ENCODE peak calls at places on chromosome 11, in four cellular contexts. One of them, this sample, is unnamed.

GRCh38 chr11:39809833-39810232 is 1649.6 kb downstream of the LRRC4C start:
- DNase-seq in stimulated activated CD4-positive, alpha-beta T cell treated with anti-CD3 and anti-CD28 coated beads, TNF-alpha, amount 100 ng/mL, for 4 hours: no peak
- DNase-seq in WERI-Rb-1: no peak
- DNase-seq in activated T-cell treated with anti-CD3 and anti-CD28 coated beads for 1 hour: no peak
- DNase-seq in this sample: no peak

GRCh38 chr11:69634590-69634989 is 6.4 kb upstream of the CCND1 start:
- DNase-seq in activated T-cell treated with anti-CD3 and anti-CD28 coated beads for 1 hour: no peak
- DNase-seq in stimulated activated CD4-positive, alpha-beta T cell treated with anti-CD3 and anti-CD28 coated beads, TNF-alpha, amount 100 ng/mL, for 4 hours: no peak
- DNase-seq in WERI-Rb-1: no peak
- DNase-seq in this sample: no peak

GRCh38 chr11:22703561-22703960 is 37.1 kb downstream of the GAS2 start:
- DNase-seq in WERI-Rb-1: no peak
- DNase-seq in stimulated activated CD4-positive, alpha-beta T cell treated with anti-CD3 and anti-CD28 coated beads, TNF-alpha, amount 100 ng/mL, for 4 hours: no peak
- DNase-seq in activated T-cell treated with anti-CD3 and anti-CD28 coated beads for 1 hour: no peak
- DNase-seq in this sample: no peak

GRCh38 chr11:113623114-113623513 is 83.0 kb downstream of the TMPRSS5 start:
- DNase-seq in WERI-Rb-1: no peak
- DNase-seq in activated T-cell treated with anti-CD3 and anti-CD28 coated beads for 1 hour: no peak
- DNase-seq in stimulated activated CD4-positive, alpha-beta T cell treated with anti-CD3 and anti-CD28 coated beads, TNF-alpha, amount 100 ng/mL, for 4 hours: no peak
- DNase-seq in this sample: no peak

GRCh38 chr11:43853766-43854165 is 26.9 kb upstream of the ALKBH3 start:
- DNase-seq in stimulated activated CD4-positive, alpha-beta T cell treated with anti-CD3 and anti-CD28 coated beads, TNF-alpha, amount 100 ng/mL, for 4 hours: no peak
- DNase-seq in WERI-Rb-1: no peak
- DNase-seq in activated T-cell treated with anti-CD3 and anti-CD28 coated beads for 1 hour: no peak
- DNase-seq in this sample: no peak

GRCh38 chr11:5251746-5252145 is 2.1 kb upstream of the HBG1 start:
- DNase-seq in WERI-Rb-1: no peak
- DNase-seq in activated T-cell treated with anti-CD3 and anti-CD28 coated beads for 1 hour: no peak
- DNase-seq in stimulated activated CD4-positive, alpha-beta T cell treated with anti-CD3 and anti-CD28 coated beads, TNF-alpha, amount 100 ng/mL, for 4 hours: no peak
- DNase-seq in this sample: no peak

GRCh38 chr11:57358543-57358961 is 20.4 kb downstream of the P2RX3 start:
- DNase-seq in activated T-cell treated with anti-CD3 and anti-CD28 coated beads for 1 hour: no peak
- DNase-seq in stimulated activated CD4-positive, alpha-beta T cell treated with anti-CD3 and anti-CD28 coated beads, TNF-alpha, amount 100 ng/mL, for 4 hours: no peak
- DNase-seq in WERI-Rb-1: no peak
- DNase-seq in this sample: no peak

GRCh38 chr11:130675456-130675855 is 227.0 kb downstream of the ADAMTS15 start:
- DNase-seq in WERI-Rb-1: peak; percentile 42
- DNase-seq in stimulated activated CD4-positive, alpha-beta T cell treated with anti-CD3 and anti-CD28 coated beads, TNF-alpha, amount 100 ng/mL, for 4 hours: no peak
- DNase-seq in activated T-cell treated with anti-CD3 and anti-CD28 coated beads for 1 hour: no peak
- DNase-seq in this sample: no peak

GRCh38 chr11:68191661-68192579 is 21.2 kb downstream of the KMT5B start:
- DNase-seq in activated T-cell treated with anti-CD3 and anti-CD28 coated beads for 1 hour: no peak
- DNase-seq in stimulated activated CD4-positive, alpha-beta T cell treated with anti-CD3 and anti-CD28 coated beads, TNF-alpha, amount 100 ng/mL, for 4 hours: no peak
- DNase-seq in WERI-Rb-1: no peak
- DNase-seq in this sample: no peak

GRCh38 chr11:33268945-33269567 is 11.9 kb downstream of the HIPK3 start:
- DNase-seq in activated T-cell treated with anti-CD3 and anti-CD28 coated beads for 1 hour: no peak
- DNase-seq in WERI-Rb-1: no peak
- DNase-seq in stimulated activated CD4-positive, alpha-beta T cell treated with anti-CD3 and anti-CD28 coated beads, TNF-alpha, amount 100 ng/mL, for 4 hours: no peak
- DNase-seq in this sample: no peak

GRCh38 chr11:2471804-2472096 is 26.9 kb downstream of the KCNQ1 start:
- DNase-seq in WERI-Rb-1: no peak
- DNase-seq in activated T-cell treated with anti-CD3 and anti-CD28 coated beads for 1 hour: no peak
- DNase-seq in stimulated activated CD4-positive, alpha-beta T cell treated with anti-CD3 and anti-CD28 coated beads, TNF-alpha, amount 100 ng/mL, for 4 hours: no peak
- DNase-seq in this sample: no peak

GRCh38 chr11:67674442-67674871 is at the start of gene ALDH3B2:
- DNase-seq in activated T-cell treated with anti-CD3 and anti-CD28 coated beads for 1 hour: no peak
- DNase-seq in WERI-Rb-1: no peak
- DNase-seq in stimulated activated CD4-positive, alpha-beta T cell treated with anti-CD3 and anti-CD28 coated beads, TNF-alpha, amount 100 ng/mL, for 4 hours: no peak
- DNase-seq in this sample: no peak

GRCh38 chr11:2565447-2566222 is 120.8 kb downstream of the KCNQ1 start:
- DNase-seq in stimulated activated CD4-positive, alpha-beta T cell treated with anti-CD3 and anti-CD28 coated beads, TNF-alpha, amount 100 ng/mL, for 4 hours: no peak
- DNase-seq in WERI-Rb-1: no peak
- DNase-seq in activated T-cell treated with anti-CD3 and anti-CD28 coated beads for 1 hour: no peak
- DNase-seq in this sample: no peak

GRCh38 chr11:24386551-24387404 is 110.1 kb upstream of the LUZP2 start:
- DNase-seq in stimulated activated CD4-positive, alpha-beta T cell treated with anti-CD3 and anti-CD28 coated beads, TNF-alpha, amount 100 ng/mL, for 4 hours: no peak
- DNase-seq in WERI-Rb-1: no peak
- DNase-seq in activated T-cell treated with anti-CD3 and anti-CD28 coated beads for 1 hour: no peak
- DNase-seq in this sample: no peak

GRCh38 chr11:126840201-126840886 is 160.2 kb downstream of the KIRREL3 start:
- DNase-seq in WERI-Rb-1: no peak
- DNase-seq in activated T-cell treated with anti-CD3 and anti-CD28 coated beads for 1 hour: no peak
- DNase-seq in stimulated activated CD4-positive, alpha-beta T cell treated with anti-CD3 and anti-CD28 coated beads, TNF-alpha, amount 100 ng/mL, for 4 hours: no peak
- DNase-seq in this sample: no peak

GRCh38 chr11:46353706-46354105 is 6.4 kb downstream of the DGKZ start:
- DNase-seq in WERI-Rb-1: no peak
- DNase-seq in activated T-cell treated with anti-CD3 and anti-CD28 coated beads for 1 hour: no peak
- DNase-seq in stimulated activated CD4-positive, alpha-beta T cell treated with anti-CD3 and anti-CD28 coated beads, TNF-alpha, amount 100 ng/mL, for 4 hours: peak; percentile 60
- DNase-seq in this sample: peak; percentile 36

GRCh38 chr11:6228520-6228919 is 5.9 kb downstream of the FHIP1B start:
- DNase-seq in activated T-cell treated with anti-CD3 and anti-CD28 coated beads for 1 hour: no peak
- DNase-seq in stimulated activated CD4-positive, alpha-beta T cell treated with anti-CD3 and anti-CD28 coated beads, TNF-alpha, amount 100 ng/mL, for 4 hours: no peak
- DNase-seq in WERI-Rb-1: no peak
- DNase-seq in this sample: no peak

GRCh38 chr11:13042873-13043338 is 33.8 kb downstream of the RASSF10 start:
- DNase-seq in activated T-cell treated with anti-CD3 and anti-CD28 coated beads for 1 hour: no peak
- DNase-seq in WERI-Rb-1: no peak
- DNase-seq in stimulated activated CD4-positive, alpha-beta T cell treated with anti-CD3 and anti-CD28 coated beads, TNF-alpha, amount 100 ng/mL, for 4 hours: no peak
- DNase-seq in this sample: no peak

GRCh38 chr11:65430406-65431217 is 8.0 kb downstream of the NEAT1 start:
- DNase-seq in WERI-Rb-1: no peak
- DNase-seq in stimulated activated CD4-positive, alpha-beta T cell treated with anti-CD3 and anti-CD28 coated beads, TNF-alpha, amount 100 ng/mL, for 4 hours: no peak
- DNase-seq in activated T-cell treated with anti-CD3 and anti-CD28 coated beads for 1 hour: no peak
- DNase-seq in this sample: no peak

GRCh38 chr11:30018443-30018842 is 1.6 kb upstream of the KCNA4 start:
- DNase-seq in WERI-Rb-1: no peak
- DNase-seq in activated T-cell treated with anti-CD3 and anti-CD28 coated beads for 1 hour: no peak
- DNase-seq in stimulated activated CD4-positive, alpha-beta T cell treated with anti-CD3 and anti-CD28 coated beads, TNF-alpha, amount 100 ng/mL, for 4 hours: no peak
- DNase-seq in this sample: no peak

GRCh38 chr11:63614136-63614664 is at the start of gene PLAAT3:
- DNase-seq in activated T-cell treated with anti-CD3 and anti-CD28 coated beads for 1 hour: peak; percentile 11
- DNase-seq in WERI-Rb-1: peak; percentile 34
- DNase-seq in stimulated activated CD4-positive, alpha-beta T cell treated with anti-CD3 and anti-CD28 coated beads, TNF-alpha, amount 100 ng/mL, for 4 hours: no peak
- DNase-seq in this sample: peak; percentile 8

GRCh38 chr11:105092255-105093239 is 47.0 kb downstream of the CARD18 start:
- DNase-seq in stimulated activated CD4-positive, alpha-beta T cell treated with anti-CD3 and anti-CD28 coated beads, TNF-alpha, amount 100 ng/mL, for 4 hours: no peak
- DNase-seq in WERI-Rb-1: no peak
- DNase-seq in activated T-cell treated with anti-CD3 and anti-CD28 coated beads for 1 hour: no peak
- DNase-seq in this sample: no peak

GRCh38 chr11:77191823-77192495 is 63.9 kb downstream of the MYO7A start:
- DNase-seq in activated T-cell treated with anti-CD3 and anti-CD28 coated beads for 1 hour: peak; percentile 23
- DNase-seq in stimulated activated CD4-positive, alpha-beta T cell treated with anti-CD3 and anti-CD28 coated beads, TNF-alpha, amount 100 ng/mL, for 4 hours: peak; percentile 5
- DNase-seq in WERI-Rb-1: peak; percentile 72
- DNase-seq in this sample: peak; percentile 8

GRCh38 chr11:98137437-98137836 is 883.3 kb upstream of the CNTN5 start:
- DNase-seq in WERI-Rb-1: no peak
- DNase-seq in activated T-cell treated with anti-CD3 and anti-CD28 coated beads for 1 hour: no peak
- DNase-seq in stimulated activated CD4-positive, alpha-beta T cell treated with anti-CD3 and anti-CD28 coated beads, TNF-alpha, amount 100 ng/mL, for 4 hours: no peak
- DNase-seq in this sample: no peak

GRCh38 chr11:63598556-63598955 is 15.7 kb downstream of the PLAAT3 start:
- DNase-seq in stimulated activated CD4-positive, alpha-beta T cell treated with anti-CD3 and anti-CD28 coated beads, TNF-alpha, amount 100 ng/mL, for 4 hours: no peak
- DNase-seq in WERI-Rb-1: no peak
- DNase-seq in activated T-cell treated with anti-CD3 and anti-CD28 coated beads for 1 hour: no peak
- DNase-seq in this sample: no peak

GRCh38 chr11:92249156-92249753 is 24.6 kb downstream of the FAT3 start:
- DNase-seq in activated T-cell treated with anti-CD3 and anti-CD28 coated beads for 1 hour: no peak
- DNase-seq in stimulated activated CD4-positive, alpha-beta T cell treated with anti-CD3 and anti-CD28 coated beads, TNF-alpha, amount 100 ng/mL, for 4 hours: no peak
- DNase-seq in WERI-Rb-1: no peak
- DNase-seq in this sample: no peak

GRCh38 chr11:128324531-128325141 is 262.7 kb downstream of the ETS1 start:
- DNase-seq in WERI-Rb-1: no peak
- DNase-seq in stimulated activated CD4-positive, alpha-beta T cell treated with anti-CD3 and anti-CD28 coated beads, TNF-alpha, amount 100 ng/mL, for 4 hours: peak; percentile 58
- DNase-seq in activated T-cell treated with anti-CD3 and anti-CD28 coated beads for 1 hour: peak; percentile 55
- DNase-seq in this sample: peak; percentile 69

GRCh38 chr11:44147751-44148150 is 52.3 kb downstream of the EXT2 start:
- DNase-seq in WERI-Rb-1: no peak
- DNase-seq in activated T-cell treated with anti-CD3 and anti-CD28 coated beads for 1 hour: no peak
- DNase-seq in stimulated activated CD4-positive, alpha-beta T cell treated with anti-CD3 and anti-CD28 coated beads, TNF-alpha, amount 100 ng/mL, for 4 hours: no peak
- DNase-seq in this sample: no peak

GRCh38 chr11:28679795-28680194 is 571.6 kb downstream of the METTL15 start:
- DNase-seq in WERI-Rb-1: no peak
- DNase-seq in activated T-cell treated with anti-CD3 and anti-CD28 coated beads for 1 hour: no peak
- DNase-seq in stimulated activated CD4-positive, alpha-beta T cell treated with anti-CD3 and anti-CD28 coated beads, TNF-alpha, amount 100 ng/mL, for 4 hours: no peak
- DNase-seq in this sample: no peak

GRCh38 chr11:118374729-118375128 is 15.3 kb downstream of the UBE4A start:
- DNase-seq in WERI-Rb-1: no peak
- DNase-seq in activated T-cell treated with anti-CD3 and anti-CD28 coated beads for 1 hour: no peak
- DNase-seq in stimulated activated CD4-positive, alpha-beta T cell treated with anti-CD3 and anti-CD28 coated beads, TNF-alpha, amount 100 ng/mL, for 4 hours: no peak
- DNase-seq in this sample: no peak

GRCh38 chr11:106828976-106829375 is 189.3 kb downstream of the GUCY1A2 start:
- DNase-seq in stimulated activated CD4-positive, alpha-beta T cell treated with anti-CD3 and anti-CD28 coated beads, TNF-alpha, amount 100 ng/mL, for 4 hours: no peak
- DNase-seq in WERI-Rb-1: no peak
- DNase-seq in activated T-cell treated with anti-CD3 and anti-CD28 coated beads for 1 hour: no peak
- DNase-seq in this sample: no peak

GRCh38 chr11:122784325-122785155 is 53.8 kb upstream of the CRTAM start:
- DNase-seq in activated T-cell treated with anti-CD3 and anti-CD28 coated beads for 1 hour: no peak
- DNase-seq in stimulated activated CD4-positive, alpha-beta T cell treated with anti-CD3 and anti-CD28 coated beads, TNF-alpha, amount 100 ng/mL, for 4 hours: no peak
- DNase-seq in WERI-Rb-1: no peak
- DNase-seq in this sample: no peak

GRCh38 chr11:42647993-42648392 is 663.8 kb upstream of the API5 start:
- DNase-seq in stimulated activated CD4-positive, alpha-beta T cell treated with anti-CD3 and anti-CD28 coated beads, TNF-alpha, amount 100 ng/mL, for 4 hours: no peak
- DNase-seq in activated T-cell treated with anti-CD3 and anti-CD28 coated beads for 1 hour: no peak
- DNase-seq in WERI-Rb-1: no peak
- DNase-seq in this sample: no peak